ENCODE peak calls at places on chromosome 12, in four cellular contexts. One of them, this sample, is unnamed.
A peak's percentile ranks its signal among the peaks of the same experiment; 100 is the strongest.

GRCh38 chr12:98172304-98172703 is 343.1 kb upstream of the TMPO start:
- DNase-seq in GM12878: no peak
- DNase-seq in K562: no peak
- DNase-seq in H1: no peak
- DNase-seq in this sample: no peak

GRCh38 chr12:127396720-127397119 is 870.2 kb upstream of the TMEM132C start:
- DNase-seq in K562: no peak
- DNase-seq in GM12878: no peak
- DNase-seq in H1: no peak
- DNase-seq in this sample: no peak

GRCh38 chr12:11786638-11787365 is 137.3 kb downstream of the ETV6 start:
- DNase-seq in GM12878: no peak
- DNase-seq in H1: no peak
- DNase-seq in K562: no peak
- DNase-seq in this sample: no peak

GRCh38 chr12:20128926-20129325 is 239.4 kb upstream of the PDE3A start:
- DNase-seq in K562: no peak
- DNase-seq in GM12878: no peak
- DNase-seq in H1: no peak
- DNase-seq in this sample: no peak

GRCh38 chr12:26857465-26858176 is 24.6 kb upstream of the ITPR2 start:
- DNase-seq in K562: peak; percentile 11
- DNase-seq in H1: no peak
- DNase-seq in GM12878: no peak
- DNase-seq in this sample: no peak

GRCh38 chr12:78290606-78291345 is 460.1 kb downstream of the NAV3 start:
- DNase-seq in K562: no peak
- DNase-seq in GM12878: no peak
- DNase-seq in H1: no peak
- DNase-seq in this sample: no peak

GRCh38 chr12:8554451-8555195 is 13.9 kb upstream of the CLEC4E start:
- DNase-seq in H1: no peak
- DNase-seq in K562: no peak
- DNase-seq in GM12878: no peak
- DNase-seq in this sample: no peak

GRCh38 chr12:48001426-48002178 is 2.7 kb downstream of the COL2A1 start:
- DNase-seq in K562: peak; percentile 14
- DNase-seq in GM12878: no peak
- DNase-seq in H1: peak; percentile 81
- DNase-seq in this sample: peak; percentile 4

GRCh38 chr12:119642986-119643385 is 24.9 kb upstream of the PRKAB1 start:
- DNase-seq in GM12878: no peak
- DNase-seq in K562: peak; percentile 38
- DNase-seq in H1: peak; percentile 76
- DNase-seq in this sample: no peak

GRCh38 chr12:93223440-93224426 is 154.0 kb upstream of the NUDT4 start:
- DNase-seq in K562: no peak
- DNase-seq in H1: no peak
- DNase-seq in GM12878: no peak
- DNase-seq in this sample: no peak

GRCh38 chr12:87266305-87266704 is 762.9 kb downstream of the C12orf50 start:
- DNase-seq in GM12878: no peak
- DNase-seq in K562: no peak
- DNase-seq in H1: no peak
- DNase-seq in this sample: no peak

GRCh38 chr12:28051516-28052456 is 79.3 kb upstream of the PTHLH start:
- DNase-seq in H1: no peak
- DNase-seq in K562: no peak
- DNase-seq in GM12878: no peak
- DNase-seq in this sample: no peak

GRCh38 chr12:72540811-72541210 is 268.6 kb downstream of the TRHDE start:
- DNase-seq in H1: no peak
- DNase-seq in K562: no peak
- DNase-seq in GM12878: no peak
- DNase-seq in this sample: no peak

GRCh38 chr12:112559784-112560183 is 141.0 kb downstream of the PTPN11 start:
- DNase-seq in H1: no peak
- DNase-seq in GM12878: no peak
- DNase-seq in K562: no peak
- DNase-seq in this sample: no peak

GRCh38 chr12:104729091-104729490 is 229.0 kb downstream of the SLC41A2 start:
- DNase-seq in K562: peak; percentile 43
- DNase-seq in GM12878: no peak
- DNase-seq in H1: no peak
- DNase-seq in this sample: no peak

GRCh38 chr12:13299457-13299856 is 102.9 kb downstream of the EMP1 start:
- DNase-seq in H1: no peak
- DNase-seq in GM12878: no peak
- DNase-seq in K562: no peak
- DNase-seq in this sample: no peak

GRCh38 chr12:13307143-13307831 is 110.8 kb downstream of the EMP1 start:
- DNase-seq in GM12878: no peak
- DNase-seq in H1: no peak
- DNase-seq in K562: no peak
- DNase-seq in this sample: no peak

DNA sequence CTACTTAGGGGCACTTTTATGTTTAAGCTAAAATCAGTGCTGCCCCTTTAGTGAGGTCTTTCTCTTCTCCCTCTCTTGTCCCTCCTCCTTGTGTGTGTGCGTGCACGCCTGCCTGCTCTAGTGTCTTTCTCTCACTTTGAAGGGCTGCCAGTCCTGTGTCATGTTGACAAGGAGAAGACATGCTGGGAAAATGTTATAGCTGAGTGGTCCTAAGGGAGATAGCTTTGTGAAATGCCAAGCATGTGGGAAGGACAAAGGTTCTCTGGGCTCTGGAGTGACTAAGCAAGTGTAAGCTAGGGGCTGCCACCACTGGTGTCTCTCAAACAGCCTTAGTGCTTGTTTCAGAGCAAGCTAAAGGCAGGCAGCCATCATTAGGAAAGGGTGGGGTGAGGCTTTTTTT is 108.4 kb downstream of the EMP1 start:
- DNase-seq in K562: no peak
- DNase-seq in H1: no peak
- DNase-seq in GM12878: no peak
- DNase-seq in this sample: no peak
- TF ChIP-seq ATF3 in K562: no peak
- TF ChIP-seq ATF3 in H1: no peak
- TF ChIP-seq ATF3 in GM12878: no peak
- TF ChIP-seq ATF3 in this sample: no peak

GRCh38 chr12:59113831-59114273 is 193.5 kb upstream of the LRIG3 start:
- DNase-seq in GM12878: peak; percentile 9
- DNase-seq in H1: peak; percentile 88
- DNase-seq in K562: peak; percentile 67
- DNase-seq in this sample: peak; percentile 72
- TF ChIP-seq EGR1 in GM12878: no peak
- TF ChIP-seq EGR1 in H1: no peak
- TF ChIP-seq EGR1 in K562: no peak
- TF ChIP-seq EGR1 in this sample: no peak

GRCh38 chr12:108389544-108389943 is 50.4 kb upstream of the CMKLR1 start:
- DNase-seq in GM12878: no peak
- DNase-seq in H1: no peak
- DNase-seq in K562: no peak
- DNase-seq in this sample: no peak

GRCh38 chr12:108390495-108391203 is 51.5 kb upstream of the CMKLR1 start:
- DNase-seq in H1: no peak
- DNase-seq in GM12878: no peak
- DNase-seq in K562: no peak
- DNase-seq in this sample: no peak

GRCh38 chr12:108392284-108392683 is 53.2 kb upstream of the CMKLR1 start:
- DNase-seq in K562: no peak
- DNase-seq in GM12878: no peak
- DNase-seq in H1: no peak
- DNase-seq in this sample: no peak

GRCh38 chr12:108386704-108387360 is 47.7 kb upstream of the CMKLR1 start:
- DNase-seq in H1: no peak
- DNase-seq in GM12878: no peak
- DNase-seq in K562: no peak
- DNase-seq in this sample: no peak

DNA sequence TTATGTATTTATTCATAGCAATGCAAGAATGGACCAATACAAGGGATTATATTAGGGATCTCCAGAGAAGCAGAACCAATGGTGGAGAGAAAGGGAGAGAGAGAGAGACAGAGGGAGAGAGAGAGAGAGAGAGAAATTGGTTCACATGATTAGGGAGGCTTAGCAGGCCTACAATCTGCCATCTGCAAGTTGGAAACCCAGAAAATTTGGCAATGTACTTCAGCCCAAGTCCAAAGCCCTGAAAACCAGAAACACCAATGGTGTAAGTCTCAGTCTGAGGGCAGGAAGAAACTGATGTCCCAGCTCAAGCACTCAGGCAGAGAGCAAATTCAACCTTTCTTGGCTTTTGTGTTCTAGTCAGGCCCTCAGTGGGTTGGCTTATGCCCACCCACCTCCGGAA is 48.7 kb upstream of the CMKLR1 start:
- DNase-seq in K562: no peak
- DNase-seq in H1: no peak
- DNase-seq in GM12878: no peak
- DNase-seq in this sample: no peak
- TF ChIP-seq ATF3 in K562: no peak
- TF ChIP-seq ATF3 in H1: no peak
- TF ChIP-seq ATF3 in GM12878: no peak
- TF ChIP-seq ATF3 in this sample: no peak

GRCh38 chr12:39368891-39369290 is 74.0 kb downstream of the KIF21A start:
- DNase-seq in K562: no peak
- DNase-seq in GM12878: no peak
- DNase-seq in H1: no peak
- DNase-seq in this sample: no peak
- TF ChIP-seq EGR1 in K562: no peak
- TF ChIP-seq EGR1 in GM12878: no peak
- TF ChIP-seq EGR1 in H1: no peak
- TF ChIP-seq EGR1 in this sample: no peak

GRCh38 chr12:59980491-59980890 is 384.7 kb downstream of the SLC16A7 start:
- DNase-seq in GM12878: no peak
- DNase-seq in H1: no peak
- DNase-seq in K562: no peak
- DNase-seq in this sample: no peak
- TF ChIP-seq ATF3 in GM12878: no peak
- TF ChIP-seq ATF3 in H1: no peak
- TF ChIP-seq ATF3 in K562: no peak
- TF ChIP-seq ATF3 in this sample: no peak

GRCh38 chr12:56884421-56884820 is 49.8 kb downstream of the SDR9C7 start:
- DNase-seq in H1: no peak
- DNase-seq in GM12878: no peak
- DNase-seq in K562: no peak
- DNase-seq in this sample: no peak
- TF ChIP-seq EGR1 in H1: no peak
- TF ChIP-seq EGR1 in GM12878: no peak
- TF ChIP-seq EGR1 in K562: no peak
- TF ChIP-seq EGR1 in this sample: no peak

GRCh38 chr12:64086946-64087345 is 135.2 kb downstream of the KICS2 start:
- DNase-seq in H1: no peak
- DNase-seq in GM12878: no peak
- DNase-seq in K562: no peak
- DNase-seq in this sample: no peak

GRCh38 chr12:64091186-64091585 is 130.9 kb downstream of the KICS2 start:
- DNase-seq in H1: no peak
- DNase-seq in GM12878: no peak
- DNase-seq in K562: no peak
- DNase-seq in this sample: no peak

GRCh38 chr12:64090047-64090446 is 132.0 kb downstream of the KICS2 start:
- DNase-seq in K562: no peak
- DNase-seq in GM12878: no peak
- DNase-seq in H1: no peak
- DNase-seq in this sample: no peak

GRCh38 chr12:64085996-64086395 is 136.1 kb downstream of the KICS2 start:
- DNase-seq in GM12878: no peak
- DNase-seq in H1: no peak
- DNase-seq in K562: no peak
- DNase-seq in this sample: no peak

DNA sequence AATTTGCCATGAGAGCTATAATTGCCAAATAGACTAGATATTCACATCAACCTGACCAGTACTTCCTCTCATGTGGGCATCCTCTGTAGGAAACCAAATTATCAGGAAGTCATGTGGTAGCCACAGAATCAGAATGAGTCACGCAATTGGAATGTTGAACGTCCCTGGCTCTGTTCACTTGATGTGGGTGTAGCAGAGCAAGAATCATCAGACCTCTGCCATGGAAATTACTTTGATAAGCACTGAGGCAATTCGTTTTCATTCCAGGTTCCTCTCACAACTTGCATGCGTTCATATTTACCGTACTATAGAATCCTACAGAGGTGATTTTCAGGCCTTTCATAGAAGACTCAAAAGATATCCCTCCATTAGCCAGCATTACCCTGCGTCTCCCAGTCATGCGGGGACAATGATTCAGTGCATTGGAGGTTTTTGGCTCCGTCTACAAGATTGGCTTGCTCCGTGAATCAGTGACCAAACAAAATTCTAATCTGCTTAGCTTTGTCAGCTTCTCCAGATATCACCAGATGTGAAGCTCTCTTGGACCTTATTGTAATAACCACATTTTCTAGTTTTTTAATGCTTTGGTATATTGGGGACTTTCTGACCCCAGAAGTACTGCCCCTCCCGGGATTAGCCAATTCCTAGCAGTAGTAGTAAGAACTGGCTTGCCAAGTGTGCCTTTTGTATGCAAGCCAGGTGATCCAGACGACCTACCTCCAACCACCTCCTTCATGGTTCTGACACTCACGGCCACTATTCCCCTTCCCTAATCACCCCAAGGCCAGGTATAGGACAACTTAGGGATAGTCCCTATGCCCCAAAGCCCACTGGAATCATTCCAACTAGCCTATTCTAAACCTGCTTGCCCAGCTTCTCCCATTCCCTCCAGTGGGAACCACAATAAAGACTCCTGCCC is 133.4 kb downstream of the KICS2 start:
- DNase-seq in H1: no peak
- DNase-seq in K562: peak; percentile 13
- DNase-seq in GM12878: no peak
- DNase-seq in this sample: peak; percentile 91
- TF ChIP-seq ATF3 in H1: no peak
- TF ChIP-seq ATF3 in K562: no peak
- TF ChIP-seq ATF3 in GM12878: no peak
- TF ChIP-seq ATF3 in this sample: peak; percentile 47

DNA sequence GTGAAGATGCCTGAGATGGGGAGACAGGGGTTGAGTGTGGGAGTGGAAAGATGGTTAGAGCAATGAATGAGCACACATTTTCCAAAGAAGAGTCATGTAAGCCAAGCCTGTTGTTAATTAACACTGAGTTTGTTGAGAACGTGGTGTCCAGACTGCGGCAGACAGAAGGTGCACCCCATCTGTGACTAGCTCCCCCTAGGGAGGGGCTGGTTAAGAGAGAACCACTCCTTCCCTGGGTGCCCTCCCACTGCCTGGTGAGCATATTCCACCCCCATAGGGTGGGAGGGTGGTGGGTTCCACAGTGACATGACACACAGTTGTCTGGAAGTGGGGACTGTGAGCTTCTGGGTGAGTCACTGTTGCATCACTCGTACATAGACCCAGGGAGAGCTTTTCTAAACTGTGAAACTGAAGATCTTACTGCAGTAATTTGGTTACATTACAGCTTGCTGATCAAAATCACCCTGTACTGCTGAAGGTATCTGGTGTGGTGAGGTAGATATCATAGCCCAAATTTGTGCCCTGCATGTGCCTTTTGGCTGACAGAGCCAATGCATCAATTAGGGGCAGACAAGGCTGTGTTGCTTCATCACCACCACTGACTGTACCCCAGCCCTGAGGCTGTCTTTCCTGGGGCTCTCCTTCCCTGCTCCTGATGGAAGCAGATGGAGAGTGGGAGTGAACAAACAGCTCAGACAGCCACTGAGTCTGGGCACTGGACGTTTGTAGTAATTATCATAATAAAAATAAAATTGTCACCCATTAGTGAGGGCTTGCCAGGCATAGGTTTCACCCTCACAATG is 150.9 kb downstream of the EMP1 start:
- DNase-seq in K562: peak; percentile 8
- DNase-seq in GM12878: no peak
- DNase-seq in H1: no peak
- DNase-seq in this sample: peak; percentile 27
- TF ChIP-seq EGR1 in K562: peak; percentile 77
- TF ChIP-seq EGR1 in GM12878: no peak
- TF ChIP-seq EGR1 in H1: no peak
- TF ChIP-seq EGR1 in this sample: peak; percentile 81